ENCODE peak calls at places on chromosomes 13 and 19, in seven cellular contexts. K is body of pancreas; J is endodermal cell; R is dorsolateral prefrontal cortex; O is GM23248; W is cardiac muscle cell; L is CD4-positive, CD25-positive, alpha-beta regulatory T cell. P is an unnamed sample.

GRCh38 chr13:51942189-51942588 is 69.1 kb downstream of the ATP7B start:
- DNase-seq in K (no peak), J (no peak), R (no peak), O (no peak), W (no peak), L (peak), P (no peak)

GRCh38 chr13:74067818-74068217 is 66.4 kb downstream of the KLF12 start:
- DNase-seq in K (no peak), J (no peak), R (no peak), O (no peak), W (no peak), L (no peak), P (no peak)

GRCh38 chr19:16355293-16356043 is 30.8 kb downstream of the KLF2 start:
- DNase-seq in K (no peak), J (no peak), R (peak), O (peak), W (peak), L (peak), P (no peak)

GRCh38 chr19:46967578-46968018 is 52.0 kb upstream of the NPAS1 start:
- DNase-seq in K (no peak), J (no peak), R (no peak), O (peak), W (no peak), L (peak), P (no peak)

GRCh38 chr19:46963093-46963734 is 56.4 kb upstream of the NPAS1 start:
- DNase-seq in K (no peak), J (no peak), R (no peak), O (peak), W (peak), L (no peak), P (no peak)

GRCh38 chr13:30830638-30830965 is 75.5 kb upstream of the MEDAG start:
- DNase-seq in K (no peak), J (no peak), R (no peak), O (peak), W (no peak), L (no peak), P (no peak)

GRCh38 chr19:33089061-33089460 is 8.1 kb downstream of the GPATCH1 start:
- DNase-seq in K (no peak), J (no peak), R (no peak), O (no peak), W (no peak), L (no peak), P (no peak)

GRCh38 chr13:77300176-77301141 is 26.4 kb downstream of the MYCBP2 start:
- DNase-seq in K (no peak), J (no peak), R (no peak), O (peak), W (peak), L (no peak), P (no peak)

GRCh38 chr19:19319725-19320361 is 466 bp downstream of the SUGP1 start:
- DNase-seq in K (no peak), J (no peak), R (no peak), O (peak), W (no peak), L (peak), P (no peak)

GRCh38 chr19:2283835-2284507 is 2.0 kb upstream of the PEAK3 start:
- DNase-seq in K (no peak), J (no peak), R (no peak), O (no peak), W (no peak), L (no peak), P (no peak)

GRCh38 chr19:31943305-31943704 is 402.1 kb upstream of the ZNF507 start:
- DNase-seq in K (no peak), J (peak), R (no peak), O (no peak), W (no peak), L (no peak), P (no peak)

GRCh38 chr13:106851251-106851650 is 283.3 kb upstream of the ARGLU1 start:
- DNase-seq in K (no peak), J (no peak), R (no peak), O (no peak), W (no peak), L (no peak), P (peak)

GRCh38 chr19:41688098-41688497 is at the start of gene CEACAM7:
- DNase-seq in K (no peak), J (peak), R (no peak), O (no peak), W (no peak), L (no peak), P (no peak)

GRCh38 chr19:27676877-27677276 is 1536.1 kb downstream of the UQCRFS1 start:
- DNase-seq in K (no peak), J (peak), R (no peak), O (no peak), W (no peak), L (no peak), P (no peak)

GRCh38 chr19:591099-591958 is 1.6 kb downstream of the HCN2 start:
- DNase-seq in K (no peak), J (peak), R (no peak), O (peak), W (peak), L (no peak), P (no peak)

GRCh38 chr13:97574926-97575325 is 141.0 kb downstream of the RAP2A start:
- DNase-seq in K (no peak), J (peak), R (no peak), O (peak), W (peak), L (no peak), P (peak)

GRCh38 chr19:18160792-18161690 is 8.1 kb downstream of the PIK3R2 start:
- DNase-seq in K (peak), J (peak), R (peak), O (peak), W (peak), L (peak), P (peak)

GRCh38 chr13:74047925-74048324 is 86.3 kb downstream of the KLF12 start:
- DNase-seq in K (no peak), J (no peak), R (no peak), O (peak), W (no peak), L (no peak), P (no peak)

GRCh38 chr13:110195547-110196485 is 111.1 kb downstream of the COL4A1 start:
- DNase-seq in K (no peak), J (no peak), R (no peak), O (no peak), W (no peak), L (no peak), P (no peak)

GRCh38 chr13:26883613-26884257 is 123.1 kb upstream of the GPR12 start:
- DNase-seq in K (no peak), J (no peak), R (no peak), O (no peak), W (no peak), L (no peak), P (no peak)

GRCh38 chr13:27967736-27968315 is 1.3 kb downstream of the CDX2 start:
- DNase-seq in K (no peak), J (peak), R (no peak), O (no peak), W (no peak), L (no peak), P (no peak)

GRCh38 chr13:93727301-93728141 is 500.9 kb downstream of the GPC6 start:
- DNase-seq in K (no peak), J (no peak), R (no peak), O (peak), W (no peak), L (no peak), P (no peak)

GRCh38 chr19:11264452-11265176 is 2.3 kb upstream of the DOCK6 start:
- DNase-seq in K (no peak), J (peak), R (no peak), O (no peak), W (no peak), L (no peak), P (no peak)

GRCh38 chr19:46697142-46697960 is 19.6 kb downstream of the PRKD2 start:
- DNase-seq in K (peak), J (peak), R (peak), O (peak), W (peak), L (no peak), P (peak)

GRCh38 chr19:38507551-38508127 is 74.1 kb downstream of the RYR1 start:
- DNase-seq in K (no peak), J (no peak), R (no peak), O (no peak), W (no peak), L (no peak), P (no peak)

GRCh38 chr19:40412866-40413265 is 312 bp downstream of the PRX start:
- DNase-seq in K (no peak), J (no peak), R (no peak), O (no peak), W (no peak), L (no peak), P (no peak)

GRCh38 chr19:7607874-7608560 is 12.4 kb downstream of the CAMSAP3 start:
- DNase-seq in K (no peak), J (no peak), R (no peak), O (no peak), W (no peak), L (no peak), P (no peak)

GRCh38 chr13:48194392-48194754 is 38.6 kb upstream of the ITM2B start:
- DNase-seq in K (no peak), J (no peak), R (no peak), O (peak), W (peak), L (no peak), P (no peak)

GRCh38 chr13:73449258-73449657 is 390.5 kb downstream of the KLF5 start:
- DNase-seq in K (no peak), J (no peak), R (no peak), O (no peak), W (no peak), L (no peak), P (no peak)

GRCh38 chr19:35107541-35107939 is 8.1 kb upstream of the FXYD3 start:
- DNase-seq in K (no peak), J (no peak), R (peak), O (peak), W (peak), L (no peak), P (no peak)

GRCh38 chr19:41753936-41754529 is 1.3 kb upstream of the CEACAM6 start:
- DNase-seq in K (peak), J (peak), R (no peak), O (peak), W (peak), L (peak), P (peak)

GRCh38 chr13:109938255-109938936 is 152.0 kb upstream of the IRS2 start:
- DNase-seq in K (no peak), J (no peak), R (no peak), O (peak), W (peak), L (no peak), P (peak)

GRCh38 chr13:51785592-51786424 is 18.2 kb downstream of the DHRS12 start:
- DNase-seq in K (peak), J (peak), R (peak), O (peak), W (peak), L (no peak), P (peak)

GRCh38 chr13:67226686-67227085 is 3.5 kb downstream of the PCDH9 start:
- DNase-seq in K (no peak), J (no peak), R (no peak), O (no peak), W (no peak), L (no peak), P (no peak)

GRCh38 chr13:75482070-75482819 is at the start of gene TBC1D4:
- DNase-seq in K (peak), J (peak), R (peak), O (peak), W (peak), L (peak), P (peak)

GRCh38 chr19:33868076-33868735 is 71.5 kb downstream of the KCTD15 start:
- DNase-seq in K (no peak), J (no peak), R (no peak), O (peak), W (peak), L (no peak), P (no peak)

GRCh38 chr13:112974676-112975075 is 5.7 kb downstream of the MCF2L start:
- DNase-seq in K (no peak), J (no peak), R (peak), O (peak), W (no peak), L (no peak), P (no peak)

GRCh38 chr13:46181799-46182490 is at the start of gene LCP1:
- DNase-seq in K (no peak), J (peak), R (no peak), O (no peak), W (no peak), L (peak), P (no peak)

GRCh38 chr13:23450340-23451046 is 17.0 kb upstream of the SACS start:
- DNase-seq in K (no peak), J (no peak), R (no peak), O (no peak), W (no peak), L (no peak), P (no peak)

DNA sequence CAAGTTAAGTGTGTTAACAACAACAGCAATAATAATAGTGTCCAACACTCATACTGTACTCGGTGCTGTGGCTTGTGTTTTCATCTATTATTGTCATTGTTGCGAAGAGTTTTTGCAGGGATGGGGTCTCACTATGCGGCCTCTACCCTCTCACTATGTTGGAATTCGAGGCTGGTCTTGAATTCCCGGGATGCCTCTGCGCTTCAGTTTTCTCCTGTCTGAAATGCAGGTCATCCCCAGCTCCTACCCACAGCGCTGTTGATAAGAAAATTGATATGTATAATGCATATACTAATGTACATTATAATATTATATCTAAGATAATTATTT is 4.9 kb upstream of the SBK3 start:
- DNase-seq in K (no peak), J (no peak), R (no peak), O (no peak), W (no peak), L (no peak), P (no peak)
- H3K27ac ChIP-seq in K (no peak), J (peak), R (no peak), O (peak), W (no peak), L (no peak), P (no peak)

GRCh38 chr19:5793188-5793587 is 2.2 kb upstream of the DUS3L start:
- DNase-seq in K (no peak), J (no peak), R (no peak), O (no peak), W (no peak), L (no peak), P (no peak)
- H3K27ac ChIP-seq in K (no peak), J (no peak), R (no peak), O (no peak), W (no peak), L (no peak), P (no peak)

DNA sequence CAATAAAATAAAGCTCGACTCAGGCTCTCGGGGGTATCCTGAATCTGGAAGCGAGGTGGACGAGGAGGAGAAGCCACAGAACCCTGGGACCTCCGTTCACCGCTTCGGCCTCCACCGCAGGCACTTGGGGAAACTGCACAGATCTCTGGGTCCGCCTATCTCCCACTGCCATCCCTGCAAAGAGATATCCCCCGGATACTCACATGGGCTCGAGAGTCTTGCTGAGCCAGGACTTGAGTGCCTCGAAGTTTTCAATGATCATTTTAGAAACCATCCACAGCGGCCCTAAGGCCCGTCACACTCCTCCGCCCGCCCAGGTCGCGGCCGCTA is 589 bp downstream of the RBM26 start:
- DNase-seq in K (no peak), J (no peak), R (no peak), O (peak), W (no peak), L (no peak), P (peak)
- H3K27ac ChIP-seq in K (peak), J (peak), R (no peak), O (peak), W (peak), L (peak), P (peak)

DNA sequence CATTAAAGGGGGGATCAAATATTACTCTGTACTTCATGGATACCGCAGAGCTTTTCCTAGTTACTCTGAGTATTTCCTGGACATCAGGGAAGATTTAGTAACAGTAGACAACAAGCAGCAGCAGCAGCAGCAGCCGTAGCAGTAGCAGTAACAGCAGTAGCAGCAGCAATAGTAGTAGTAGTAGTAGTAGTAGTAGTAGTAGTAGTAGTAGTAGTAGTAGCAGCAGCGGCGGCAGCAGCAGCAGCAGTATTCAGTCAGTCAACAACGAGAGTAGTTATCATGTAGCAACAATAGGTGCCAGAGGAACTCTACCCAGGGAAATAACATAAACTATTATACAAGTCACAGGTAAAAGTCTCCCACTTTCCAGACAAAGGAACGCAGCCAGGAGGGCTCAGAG is 1.1 kb upstream of the DOCK9 start:
- DNase-seq in K (no peak), J (no peak), R (no peak), O (no peak), W (no peak), L (no peak), P (no peak)
- H3K27ac ChIP-seq in K (no peak), J (no peak), R (peak), O (no peak), W (no peak), L (no peak), P (no peak)

GRCh38 chr19:49287141-49287540 is 37.9 kb downstream of the SLC6A16 start:
- DNase-seq in K (no peak), J (no peak), R (no peak), O (no peak), W (no peak), L (no peak), P (no peak)
- H3K27ac ChIP-seq in K (no peak), J (no peak), R (no peak), O (no peak), W (no peak), L (no peak), P (no peak)

DNA sequence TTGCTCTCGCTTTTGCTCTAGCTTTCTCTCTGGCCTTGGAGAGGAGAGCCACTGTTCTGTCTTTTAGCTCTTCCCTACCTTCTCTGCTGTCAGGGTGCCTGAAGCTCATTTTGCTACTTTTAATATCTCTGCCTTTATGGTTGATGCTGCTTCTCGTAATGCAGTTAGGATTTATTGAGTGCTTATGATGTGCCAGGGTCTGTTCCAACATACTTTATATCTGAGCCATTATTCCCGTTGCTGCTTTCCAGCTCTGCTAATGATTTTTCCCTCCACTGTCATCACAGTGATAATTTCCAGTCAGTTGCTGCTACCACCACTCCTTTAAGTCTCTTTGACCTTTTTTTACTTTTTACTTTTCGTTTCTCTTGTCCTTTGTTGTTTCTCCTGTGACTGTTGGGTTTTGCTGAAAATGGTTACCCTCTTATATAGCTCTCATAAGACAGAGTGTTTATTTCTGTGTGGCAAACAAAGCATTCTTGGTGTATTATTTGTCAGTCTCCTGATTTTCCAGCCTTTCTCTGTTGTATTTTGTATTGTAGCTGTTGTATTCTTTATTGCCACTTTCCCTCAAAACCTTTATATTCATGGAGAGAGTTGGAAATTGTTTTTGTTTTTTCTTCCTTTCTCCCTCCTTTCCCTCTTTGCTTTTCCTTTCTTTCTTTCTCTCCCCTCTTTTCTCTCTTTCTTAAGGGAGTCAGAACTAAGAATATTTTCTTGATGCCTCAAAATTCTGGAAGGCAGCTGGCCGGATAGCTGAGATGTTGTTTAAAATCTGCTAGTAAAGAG is 37.4 kb downstream of the COG6 start:
- DNase-seq in K (no peak), J (no peak), R (no peak), O (peak), W (no peak), L (no peak), P (no peak)
- H3K27ac ChIP-seq in K (no peak), J (no peak), R (no peak), O (no peak), W (no peak), L (no peak), P (no peak)

P was measured in A673.